ENCODE peak calls at places on chromosomes 4 and X, in ten cellular contexts. H, D, F, E, T, B, G, R, K and M are unnamed samples.

GRCh38 chr4:39320381-39321115 is 45.6 kb downstream of the RFC1 start:
- DNase-seq in F (no peak), B (peak; percentile 56), T (no peak), R (no peak), H (no peak), G (no peak), E (no peak), K (no peak), D (no peak), M (no peak)

GRCh38 chr4:86810867-86811266 is 38.3 kb downstream of the SLC10A6 start:
- DNase-seq in F (no peak), E (no peak), K (no peak), D (no peak), B (no peak), R (no peak), H (no peak), G (no peak), T (no peak), M (no peak)

GRCh38 chrX:36986231-36986630 is 21.9 kb upstream of the FAM47C start:
- DNase-seq in F (no peak), K (no peak), E (no peak), B (no peak), G (no peak), T (no peak), H (no peak), D (no peak), R (no peak), M (no peak)

GRCh38 chrX:109890910-109891502 is 111.9 kb upstream of the TMEM164 start:
- DNase-seq in K (peak; percentile 35), R (no peak), G (no peak), T (peak; percentile 72), B (peak; percentile 59), H (no peak), D (no peak), F (peak; percentile 77), E (peak; percentile 43), M (peak; percentile 35)

GRCh38 chrX:149230689-149231088 is 274.4 kb downstream of the IDS start:
- DNase-seq in E (no peak), H (no peak), B (no peak), K (no peak), D (no peak), F (no peak), T (no peak), G (no peak), R (no peak), M (no peak)

GRCh38 chrX:84475101-84475500 is 27.2 kb downstream of the HDX start:
- DNase-seq in T (no peak), E (no peak), H (no peak), G (no peak), R (no peak), D (no peak), B (no peak), K (no peak), F (no peak), M (no peak)

GRCh38 chr4:78650106-78651021 is 98.8 kb downstream of the ANXA3 start:
- DNase-seq in T (peak; percentile 38), H (no peak), R (no peak), E (no peak), D (no peak), F (no peak), K (no peak), G (no peak), B (peak; percentile 86), M (no peak)

GRCh38 chr4:74230902-74231499 is 73.1 kb downstream of the MTHFD2L start:
- DNase-seq in D (no peak), G (no peak), H (no peak), R (no peak), F (no peak), E (no peak), T (peak; percentile 74), B (peak; percentile 56), K (no peak), M (no peak)

GRCh38 chr4:166458756-166459155 is 585.7 kb downstream of the TLL1 start:
- DNase-seq in E (no peak), K (no peak), F (no peak), H (no peak), T (no peak), D (no peak), B (no peak), G (no peak), R (no peak), M (no peak)

GRCh38 chr4:88937081-88937480 is 119.9 kb downstream of the FAM13A start:
- DNase-seq in B (peak; percentile 65), F (no peak), D (no peak), H (no peak), R (no peak), G (no peak), T (no peak), E (no peak), K (no peak), M (no peak)

GRCh38 chr4:6852582-6852981 is 57.0 kb upstream of the TBC1D14 start:
- DNase-seq in H (no peak), R (no peak), D (no peak), K (no peak), E (no peak), T (no peak), G (no peak), F (no peak), B (no peak), M (no peak)

GRCh38 chrX:48451708-48452107 is 18.4 kb downstream of the SLC38A5 start:
- DNase-seq in D (no peak), T (no peak), G (no peak), F (no peak), K (no peak), H (no peak), R (no peak), B (no peak), E (no peak), M (no peak)

DNA sequence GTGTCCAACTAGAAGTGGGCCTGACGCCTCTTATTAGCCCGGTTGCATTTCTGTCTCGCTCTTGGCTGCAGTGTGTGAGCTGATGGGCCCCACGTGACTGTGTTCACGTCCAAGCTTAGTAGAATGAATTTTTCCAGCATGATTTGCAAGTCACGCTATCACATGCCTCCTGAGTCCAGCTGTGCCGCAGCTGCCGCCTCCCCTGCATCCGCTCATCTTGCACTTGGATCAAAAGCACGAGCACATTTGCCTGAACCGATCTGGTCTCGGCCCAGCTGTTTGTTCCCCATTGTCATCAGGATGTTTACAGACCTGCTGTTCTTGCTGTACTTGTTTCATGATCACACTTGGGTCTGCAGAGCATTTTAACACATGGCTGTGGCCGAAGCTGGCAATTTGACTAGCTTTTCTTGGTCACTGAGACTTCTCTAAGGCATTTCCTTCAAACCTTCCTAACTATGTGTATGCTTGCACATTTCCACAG is 126.5 kb downstream of the KIT start:
- DNase-seq in R (peak; percentile 92), G (no peak), T (no peak), F (peak; percentile 83), E (no peak), D (peak; percentile 74), K (peak; percentile 88), H (peak; percentile 1), B (peak; percentile 91), M (peak; percentile 88)
- H3K4me3 ChIP-seq in R (no peak overlapping the region), G (no peak overlapping the region), T (no peak overlapping the region), F (no peak overlapping the region), E (no peak overlapping the region), D (no peak overlapping the region), K (no peak overlapping the region), H (no peak overlapping the region), B (no peak overlapping the region), M (peak overlapping the region; percentile 20)

GRCh38 chr4:23021040-23021439 is 328.3 kb downstream of the GBA3 start:
- DNase-seq in B (no peak), R (no peak), G (no peak), F (no peak), T (no peak), E (no peak), D (no peak), K (no peak), H (no peak), M (no peak)

GRCh38 chr4:23028875-23029274 is 336.1 kb downstream of the GBA3 start:
- DNase-seq in R (no peak), D (no peak), F (no peak), K (no peak), G (no peak), H (no peak), E (no peak), T (no peak), B (no peak), M (no peak)

GRCh38 chr4:23022032-23022431 is 329.3 kb downstream of the GBA3 start:
- DNase-seq in K (no peak), G (no peak), B (peak; percentile 9), H (no peak), F (no peak), T (peak; percentile 86), E (no peak), D (no peak), R (no peak), M (no peak)

GRCh38 chr4:23023666-23024065 is 330.9 kb downstream of the GBA3 start:
- DNase-seq in H (no peak), R (no peak), D (no peak), K (no peak), T (no peak), G (no peak), E (no peak), B (no peak), F (no peak), M (no peak)

GRCh38 chr4:23023121-23023520 is 330.4 kb downstream of the GBA3 start:
- DNase-seq in K (no peak), B (no peak), F (no peak), G (no peak), T (no peak), H (no peak), R (no peak), E (no peak), D (no peak), M (no peak)
- TF ChIP-seq POLR2A in K (no peak), B (no peak), F (no peak), G (no peak), T (no peak), H (no peak), R (no peak), E (no peak), D (no peak), M (no peak)

DNA sequence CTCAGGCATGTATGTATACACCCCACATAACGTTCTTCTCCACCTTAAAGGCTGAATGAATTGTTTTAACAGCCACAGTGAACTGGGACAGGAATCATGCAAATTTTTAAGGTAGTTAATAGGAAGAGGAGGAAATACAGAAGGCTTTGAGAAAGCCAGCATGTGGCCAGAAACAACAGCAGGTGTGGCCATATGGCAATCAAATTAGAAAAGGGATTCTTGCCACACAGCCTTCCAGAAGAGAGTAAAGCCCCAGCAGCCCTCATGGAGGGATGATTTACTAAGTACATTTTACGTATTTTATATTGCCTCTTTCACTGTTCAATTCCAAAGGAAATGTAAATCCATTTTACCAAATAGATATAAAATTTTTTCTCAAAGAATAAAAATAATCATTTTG is 792.2 kb downstream of the ADGRL3 start:
- DNase-seq in R (no peak), K (no peak), H (no peak), B (no peak), D (no peak), T (no peak), F (no peak), G (no peak), E (no peak), M (no peak)
- H3K4me3 ChIP-seq in R (no peak overlapping the region), K (no peak overlapping the region), H (no peak overlapping the region), B (no peak overlapping the region), D (no peak overlapping the region), T (no peak overlapping the region), F (no peak overlapping the region), G (no peak overlapping the region), E (no peak overlapping the region), M (no peak overlapping the region)

DNA sequence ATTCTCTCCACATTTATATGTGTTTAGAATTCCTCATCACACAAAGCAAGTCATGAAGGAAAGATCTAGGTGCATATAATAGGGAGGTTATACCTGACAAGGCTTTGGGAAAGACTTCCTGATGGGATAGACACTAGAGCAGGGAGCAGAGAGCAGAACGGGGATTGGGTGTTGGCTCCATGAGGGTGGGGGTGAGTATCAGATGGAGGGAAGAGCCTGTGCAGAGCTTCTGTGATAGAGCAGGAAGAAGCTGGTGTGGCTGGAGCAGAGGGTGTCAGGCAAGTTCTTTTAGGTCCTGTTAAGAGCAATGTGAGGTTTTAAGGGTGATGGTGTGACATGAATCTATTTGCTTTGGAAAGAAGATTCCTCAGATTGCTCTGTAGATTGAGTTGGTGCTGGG is 10.5 kb downstream of the NSD2 start:
- DNase-seq in D (no peak), K (no peak), F (no peak), B (no peak), G (no peak), R (no peak), T (no peak), H (no peak), E (no peak), M (no peak)
- TF ChIP-seq POLR2A in D (no peak), K (no peak), F (no peak), B (no peak), G (no peak), R (no peak), T (no peak), H (no peak), E (no peak), M (no peak)